ENCODE peak calls at places on chromosomes 2 and 18, in ten cellular contexts. U is amygdala; X is cardiac septum; V is A549; R is GM10248; S is neural progenitor cell; P is activated naive CD4-positive, alpha-beta T cell treated with Interleukin-2 at 50 U/mL for 16 hours; G is astrocyte; J is glutamatergic neuron; F is aorta. Y is an unnamed sample.

GRCh38 chr2:58558866-58559265 is 317.7 kb upstream of the FANCL start:
- DNase-seq in P (no peak), J (no peak), X (no peak), V (no peak), F (no peak), S (peak), R (no peak), G (no peak), U (no peak), Y (no peak)

GRCh38 chr18:76353046-76353445 is 142.0 kb downstream of the ZNF516 start:
- DNase-seq in J (no peak), F (no peak), G (no peak), X (peak), S (no peak), V (no peak), U (no peak), R (no peak), P (no peak), Y (no peak)

GRCh38 chr18:67805261-67805660 is 288.7 kb upstream of the DSEL start:
- DNase-seq in J (no peak), S (peak), F (no peak), U (no peak), G (no peak), P (no peak), R (no peak), X (no peak), V (peak), Y (no peak)

GRCh38 chr18:845152-845819 is 33.2 kb upstream of the YES1 start:
- DNase-seq in J (no peak), U (no peak), R (no peak), G (peak), V (peak), P (no peak), S (no peak), X (no peak), F (no peak), Y (no peak)

GRCh38 chr2:151085101-151085640 is 176.5 kb downstream of the RBM43 start:
- DNase-seq in P (no peak), X (no peak), V (no peak), R (no peak), J (no peak), S (no peak), U (no peak), F (no peak), G (no peak), Y (no peak)

GRCh38 chr2:134099273-134099672 is 154.6 kb upstream of the MGAT5 start:
- DNase-seq in J (no peak), X (no peak), R (no peak), U (no peak), F (no peak), S (no peak), P (no peak), V (no peak), G (no peak), Y (no peak)

GRCh38 chr2:118667964-118668363 is 179.5 kb downstream of the EN1 start:
- DNase-seq in G (peak), J (no peak), F (no peak), R (no peak), P (no peak), S (no peak), U (no peak), X (no peak), V (peak), Y (no peak)

GRCh38 chr2:63845866-63846265 is 4.2 kb downstream of the UGP2 start:
- DNase-seq in V (no peak), J (no peak), R (no peak), P (no peak), X (no peak), F (no peak), G (no peak), U (no peak), S (peak), Y (no peak)

GRCh38 chr2:120735750-120736170 is at the start of gene GLI2:
- DNase-seq in V (peak), J (peak), S (peak), U (peak), P (no peak), G (peak), R (peak), F (peak), X (no peak), Y (peak)

GRCh38 chr2:235909371-235909770 is 258.8 kb downstream of the GBX2 start:
- DNase-seq in P (no peak), X (no peak), R (no peak), U (no peak), J (no peak), S (no peak), F (no peak), V (no peak), G (no peak), Y (no peak)

GRCh38 chr2:65369574-65369973 is 62.8 kb downstream of the SPRED2 start:
- DNase-seq in V (no peak), J (no peak), P (no peak), R (no peak), F (no peak), X (no peak), S (no peak), G (no peak), U (no peak), Y (no peak)

GRCh38 chr2:226078656-226079055 is 679.1 kb downstream of the NYAP2 start:
- DNase-seq in X (no peak), R (no peak), V (no peak), F (no peak), J (no peak), G (no peak), P (no peak), S (no peak), U (no peak), Y (no peak)

GRCh38 chr2:127098711-127099110 is 8.2 kb downstream of the BIN1 start:
- DNase-seq in S (no peak), U (no peak), R (no peak), V (no peak), J (peak), P (no peak), G (no peak), F (peak), X (no peak), Y (no peak)

GRCh38 chr2:9990735-9991134 is 39.2 kb downstream of the GRHL1 start:
- DNase-seq in S (no peak), P (no peak), J (no peak), X (peak), G (no peak), V (no peak), F (peak), U (no peak), R (no peak), Y (no peak)

GRCh38 chr2:173851256-173851655 is 113.9 kb downstream of the SP3 start:
- DNase-seq in S (no peak), V (no peak), G (peak), U (no peak), J (no peak), P (no peak), X (no peak), R (no peak), F (peak), Y (peak)

GRCh38 chr18:56983275-56983992 is 163.5 kb upstream of the BOD1L2 start:
- DNase-seq in X (no peak), F (no peak), G (no peak), S (no peak), J (no peak), V (no peak), P (no peak), U (no peak), R (no peak), Y (no peak)

GRCh38 chr2:27162151-27163121 is 13.6 kb downstream of the TCF23 start:
- DNase-seq in X (no peak), J (no peak), S (no peak), U (no peak), P (no peak), G (no peak), V (peak), R (no peak), F (no peak), Y (no peak)

GRCh38 chr2:10303634-10304378 is 1.1 kb downstream of the HPCAL1 start:
- DNase-seq in G (no peak), R (peak), F (peak), U (no peak), P (peak), X (peak), J (peak), S (peak), V (peak), Y (peak)

GRCh38 chr2:181686566-181687185 is 6.4 kb upstream of the NEUROD1 start:
- DNase-seq in R (no peak), F (no peak), P (no peak), X (no peak), V (no peak), S (no peak), G (no peak), J (no peak), U (no peak), Y (no peak)

GRCh38 chr2:28336264-28336992 is 56.2 kb upstream of the FOSL2 start:
- DNase-seq in R (no peak), U (no peak), S (no peak), F (no peak), J (no peak), X (no peak), V (no peak), G (no peak), P (no peak), Y (no peak)

GRCh38 chr2:199258291-199258690 is 199.4 kb downstream of the SATB2 start:
- DNase-seq in P (no peak), J (no peak), G (no peak), S (no peak), R (no peak), F (no peak), X (no peak), V (no peak), U (no peak), Y (no peak)

GRCh38 chr2:151258121-151258520 is 3.5 kb downstream of the RBM43 start:
- DNase-seq in P (no peak), X (no peak), V (no peak), R (no peak), S (no peak), U (no peak), G (peak), J (no peak), F (no peak), Y (no peak)

GRCh38 chr18:7980136-7980535 is 413.0 kb downstream of the PTPRM start:
- DNase-seq in G (no peak), R (no peak), J (no peak), P (no peak), X (no peak), V (no peak), F (no peak), S (peak), U (no peak), Y (no peak)

GRCh38 chr2:222452422-222452950 is 28.1 kb downstream of the SGPP2 start:
- DNase-seq in X (no peak), J (no peak), V (no peak), F (no peak), S (no peak), R (no peak), P (no peak), G (no peak), U (no peak), Y (no peak)

GRCh38 chr2:164813535-164813934 is 28.1 kb downstream of the COBLL1 start:
- DNase-seq in P (no peak), S (no peak), V (no peak), U (no peak), R (no peak), J (no peak), G (no peak), F (no peak), X (no peak), Y (no peak)

GRCh38 chr2:178205853-178206516 is 11.7 kb downstream of the OSBPL6 start:
- DNase-seq in R (no peak), G (peak), X (no peak), S (no peak), F (no peak), P (no peak), V (no peak), U (no peak), J (no peak), Y (no peak)

GRCh38 chr2:172672999-172673726 is 62.5 kb upstream of the RAPGEF4 start:
- DNase-seq in V (peak), F (no peak), J (no peak), P (no peak), S (no peak), G (no peak), X (no peak), U (no peak), R (no peak), Y (no peak)

GRCh38 chr18:58321986-58322385 is 278.0 kb downstream of the NEDD4L start:
- DNase-seq in F (peak), P (peak), U (peak), S (peak), V (peak), R (peak), X (no peak), G (peak), J (no peak), Y (peak)

GRCh38 chr2:207683879-207684627 is 27.4 kb upstream of the CCNYL1 start:
- DNase-seq in G (peak), U (no peak), X (no peak), P (no peak), R (no peak), J (no peak), V (peak), S (no peak), F (no peak), Y (no peak)

GRCh38 chr2:109499549-109499948 is 114.2 kb downstream of the SEPTIN10 start:
- DNase-seq in V (no peak), S (no peak), P (no peak), F (no peak), R (no peak), G (no peak), J (no peak), X (no peak), U (no peak), Y (no peak)

GRCh38 chr2:207483477-207483876 is 46.3 kb upstream of the CREB1 start:
- DNase-seq in R (no peak), P (no peak), U (no peak), G (peak), F (no peak), J (no peak), S (no peak), X (no peak), V (peak), Y (no peak)

GRCh38 chr2:73223821-73224220 is 9.2 kb downstream of the PRADC1 start:
- DNase-seq in X (no peak), V (no peak), S (no peak), U (no peak), P (no peak), J (no peak), R (no peak), G (no peak), F (no peak), Y (no peak)

GRCh38 chr2:28164280-28164801 is 228.3 kb upstream of the FOSL2 start:
- DNase-seq in G (no peak), V (no peak), S (no peak), X (no peak), U (no peak), P (no peak), J (no peak), R (no peak), F (no peak), Y (no peak)

GRCh38 chr2:28356095-28356911 is 36.4 kb upstream of the FOSL2 start:
- DNase-seq in F (peak), G (peak), P (no peak), X (peak), V (peak), R (no peak), U (no peak), S (peak), J (no peak), Y (peak)

GRCh38 chr18:37669991-37670534 is 104.5 kb upstream of the CELF4 start:
- DNase-seq in S (no peak), F (no peak), V (no peak), R (no peak), X (no peak), P (no peak), J (no peak), U (no peak), G (no peak), Y (no peak)

GRCh38 chr2:30775833-30776232 is 31.4 kb downstream of the CAPN13 start:
- DNase-seq in G (no peak), V (no peak), X (no peak), P (no peak), J (no peak), S (no peak), F (no peak), R (no peak), U (no peak), Y (no peak)

GRCh38 chr2:17878222-17879136 is at the start of gene KCNS3:
- DNase-seq in S (peak), P (no peak), X (no peak), U (no peak), F (peak), G (no peak), J (peak), R (peak), V (peak), Y (peak)

Y was measured in BE2C.